ENCODE peak calls at places on chromosomes 1 and 21, in five cellular contexts. B is ovary, L is A549, V is HCT116, E is mesenchymal stem cell. I is an unnamed sample. For H3K4me1, the result is how much of the 10 kb centered on the place peaks cover.

GRCh38 chr1:240802271-240802670 is 190.3 kb upstream of the GREM2 start:
- DNase-seq in B (no peak), L (no peak), V (no peak), E (no peak), I (no peak)

GRCh38 chr1:164440222-164440621 is 118.8 kb upstream of the PBX1 start:
- DNase-seq in B (peak), L (peak), V (no peak), E (peak), I (no peak)

GRCh38 chr1:77370588-77371306 is 88.9 kb downstream of the AK5 start:
- DNase-seq in B (no peak), L (no peak), V (no peak), E (peak), I (no peak)

GRCh38 chr1:186843931-186844330 is 15.2 kb downstream of the PLA2G4A start:
- DNase-seq in B (no peak), L (no peak), V (no peak), E (no peak), I (no peak)

GRCh38 chr1:53293123-53293522 is 34.7 kb downstream of the LRP8 start:
- DNase-seq in B (no peak), L (no peak), V (no peak), E (no peak), I (no peak)

GRCh38 chr1:66945316-66945715 is 20.5 kb downstream of the MIER1 start:
- DNase-seq in B (no peak), L (no peak), V (no peak), E (no peak), I (no peak)

GRCh38 chr1:8025671-8026144 is 401 bp downstream of the ERRFI1 start:
- DNase-seq in B (no peak), L (no peak), V (no peak), E (no peak), I (no peak)

GRCh38 chr1:232493869-232494268 is 136.1 kb downstream of the SIPA1L2 start:
- DNase-seq in B (no peak), L (no peak), V (no peak), E (no peak), I (no peak)

GRCh38 chr1:229344139-229344538 is 1.3 kb upstream of the CCSAP start:
- DNase-seq in B (no peak), L (no peak), V (no peak), E (no peak), I (no peak)

GRCh38 chr1:84582802-84583587 is 8.8 kb upstream of the CTBS start:
- DNase-seq in B (no peak), L (no peak), V (no peak), E (peak), I (no peak)

GRCh38 chr1:21139601-21140000 is 37.1 kb downstream of the EIF4G3 start:
- DNase-seq in B (peak), L (no peak), V (no peak), E (peak), I (no peak)

GRCh38 chr1:63326106-63326472 is 3.7 kb downstream of the FOXD3 start:
- DNase-seq in B (no peak), L (no peak), V (no peak), E (no peak), I (no peak)

GRCh38 chr21:42466700-42467612 is 29.1 kb downstream of the RSPH1 start:
- DNase-seq in B (no peak), L (peak), V (peak), E (peak), I (no peak)

GRCh38 chr21:41373253-41373652 is 11.4 kb downstream of the MX2 start:
- DNase-seq in B (no peak), L (no peak), V (no peak), E (no peak), I (no peak)

GRCh38 chr1:64624446-64624766 is 120.5 kb upstream of the RAVER2 start:
- DNase-seq in B (peak), L (no peak), V (no peak), E (peak), I (no peak)

GRCh38 chr1:112704908-112705627 is 1.9 kb downstream of the RHOC start:
- DNase-seq in B (peak), L (peak), V (peak), E (peak), I (peak)

GRCh38 chr21:38769253-38769780 is 36.4 kb upstream of the ETS2 start:
- DNase-seq in B (no peak), L (peak), V (no peak), E (peak), I (no peak)

GRCh38 chr1:229027622-229028182 is 243.2 kb upstream of the RAB4A start:
- DNase-seq in B (peak), L (no peak), V (no peak), E (peak), I (peak)

GRCh38 chr1:246782120-246782900 is 58.1 kb downstream of the SCCPDH start:
- DNase-seq in B (peak), L (no peak), V (no peak), E (peak), I (no peak)

GRCh38 chr1:150008699-150009098 is 1.8 kb downstream of the OTUD7B start:
- DNase-seq in B (no peak), L (no peak), V (no peak), E (no peak), I (no peak)

GRCh38 chr21:38679531-38679930 is 126.2 kb upstream of the ETS2 start:
- DNase-seq in B (no peak), L (no peak), V (no peak), E (peak), I (no peak)

GRCh38 chr1:182888736-182889531 is 49.8 kb downstream of the DHX9 start:
- DNase-seq in B (no peak), L (no peak), V (no peak), E (peak), I (no peak)

GRCh38 chr1:211133393-211133840 is 531 bp downstream of the KCNH1 start:
- DNase-seq in B (no peak), L (no peak), V (no peak), E (peak), I (peak)

GRCh38 chr1:231973840-231974239 is 347.2 kb downstream of the DISC1 start:
- DNase-seq in B (no peak), L (no peak), V (no peak), E (peak), I (no peak)

GRCh38 chr1:204959836-204960235 is 83.2 kb upstream of the CNTN2 start:
- DNase-seq in B (no peak), L (no peak), V (no peak), E (no peak), I (no peak)

GRCh38 chr1:68269637-68270430 is 37.5 kb upstream of the WLS start:
- DNase-seq in B (no peak), L (peak), V (peak), E (peak), I (no peak)

GRCh38 chr1:193663965-193664364 is 477.6 kb upstream of the B3GALT2 start:
- DNase-seq in B (no peak), L (no peak), V (no peak), E (no peak), I (no peak)

GRCh38 chr1:46532498-46533178 is 18.8 kb downstream of the KNCN start:
- DNase-seq in B (peak), L (peak), V (no peak), E (peak), I (peak)

GRCh38 chr1:214439352-214440119 is 111.9 kb downstream of the PTPN14 start:
- DNase-seq in B (peak), L (peak), V (peak), E (peak), I (no peak)

GRCh38 chr1:93814059-93814794 is 64.8 kb downstream of the DNTTIP2 start:
- DNase-seq in B (peak), L (peak), V (peak), E (peak), I (peak)

GRCh38 chr1:6859415-6860343 is 74.4 kb downstream of the CAMTA1 start:
- DNase-seq in B (no peak), L (peak), V (peak), E (peak), I (peak)

GRCh38 chr1:51569284-51570062 is 47.4 kb upstream of the OSBPL9 start:
- DNase-seq in B (no peak), L (peak), V (peak), E (peak), I (peak)

GRCh38 chr1:204327359-204327758 is 32.4 kb downstream of the PLEKHA6 start:
- DNase-seq in B (no peak), L (no peak), V (no peak), E (no peak), I (no peak)

GRCh38 chr1:208101661-208102431 is 142.3 kb downstream of the PLXNA2 start:
- DNase-seq in B (peak), L (no peak), V (no peak), E (no peak), I (no peak)

GRCh38 chr1:39609618-39610331 is 29.7 kb downstream of the HEYL start:
- DNase-seq in B (peak), L (peak), V (peak), E (peak), I (peak)

GRCh38 chr1:84907095-84907827 is 14.3 kb upstream of the LPAR3 start:
- DNase-seq in B (no peak), L (no peak), V (no peak), E (peak), I (no peak)

GRCh38 chr1:50369830-50370229 is 53.4 kb downstream of the DMRTA2 start:
- DNase-seq in B (no peak), L (peak), V (no peak), E (no peak), I (no peak)

GRCh38 chr1:32361674-32362473 is 411 bp downstream of the FAM229A start:
- DNase-seq in B (peak), L (no peak), V (no peak), E (peak), I (peak)

GRCh38 chr1:169466259-169467230 is 19.2 kb downstream of the SLC19A2 start:
- DNase-seq in B (no peak), L (peak), V (peak), E (peak), I (no peak)

GRCh38 chr1:203271018-203271743 is 34.1 kb upstream of the BTG2 start:
- DNase-seq in B (peak), L (peak), V (peak), E (peak), I (no peak)

DNA sequence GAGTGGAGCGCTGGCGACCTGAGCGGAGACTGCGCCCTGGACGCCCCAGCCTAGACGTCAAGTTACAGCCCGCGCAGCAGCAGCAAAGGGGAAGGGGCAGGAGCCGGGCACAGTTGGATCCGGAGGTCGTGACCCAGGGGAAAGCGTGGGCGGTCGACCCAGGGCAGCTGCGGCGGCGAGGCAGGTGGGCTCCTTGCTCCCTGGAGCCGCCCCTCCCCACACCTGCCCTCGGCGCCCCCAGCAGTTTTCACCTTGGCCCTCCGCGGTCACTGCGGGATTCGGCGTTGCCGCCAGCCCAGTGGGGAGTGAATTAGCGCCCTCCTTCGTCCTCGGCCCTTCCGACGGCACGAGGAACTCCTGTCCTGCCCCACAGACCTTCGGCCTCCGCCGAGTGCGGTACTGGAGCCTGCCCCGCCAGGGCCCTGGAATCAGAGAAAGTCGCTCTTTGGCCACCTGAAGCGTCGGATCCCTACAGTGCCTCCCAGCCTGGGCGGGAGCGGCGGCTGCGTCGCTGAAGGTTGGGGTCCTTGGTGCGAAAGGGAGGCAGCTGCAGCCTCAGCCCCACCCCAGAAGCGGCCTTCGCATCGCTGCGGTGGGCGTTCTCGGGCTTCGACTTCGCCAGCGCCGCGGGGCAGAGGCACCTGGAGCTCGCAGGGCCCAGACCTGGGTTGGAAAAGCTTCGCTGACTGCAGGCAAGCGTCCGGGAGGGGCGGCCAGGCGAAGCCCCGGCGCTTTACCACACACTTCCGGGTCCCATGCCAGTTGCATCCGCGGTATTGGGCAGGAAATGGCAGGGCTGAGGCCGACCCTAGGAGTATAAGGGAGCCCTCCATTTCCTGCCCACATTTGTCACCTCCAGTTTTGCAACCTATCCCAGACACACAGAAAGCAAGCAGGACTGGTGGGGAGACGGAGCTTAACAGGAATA is 4.2 kb downstream of the TFAP2E start:
- DNase-seq in B (no peak), L (no peak), V (no peak), E (peak), I (no peak)
- H3K4me1 ChIP-seq in B (under half), L (under half), V (under half), E (under half), I (under half)

DNA sequence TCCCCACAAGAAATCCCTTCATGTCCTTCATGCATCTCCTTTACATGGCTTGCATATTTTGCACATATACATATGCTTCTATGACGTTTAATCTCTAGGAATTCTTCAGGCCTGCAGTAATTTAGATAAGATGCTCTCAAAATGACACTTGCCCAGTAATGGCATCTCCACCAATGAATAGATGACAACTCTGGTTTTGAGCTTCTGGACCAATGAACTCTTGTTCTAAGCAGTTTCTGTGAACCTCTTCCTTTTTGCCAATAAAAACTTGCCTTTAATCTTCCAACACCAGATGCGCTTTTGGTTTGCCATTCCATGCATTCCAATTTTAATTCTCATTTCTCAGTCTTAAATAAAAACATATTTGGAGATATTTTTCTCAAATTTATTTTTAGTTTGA is 189.8 kb upstream of the OLFM3 start:
- DNase-seq in B (no peak), L (no peak), V (no peak), E (no peak), I (no peak)
- H3K4me1 ChIP-seq in B (under half), L (under half), V (under half), E (under half), I (under half)

GRCh38 chr1:185316163-185317033 is 645 bp downstream of the IVNS1ABP start:
- DNase-seq in B (peak), L (peak), V (peak), E (peak), I (peak)
- H3K4me1 ChIP-seq in B (under half), L (half or more), V (under half), E (under half), I (under half)

DNA sequence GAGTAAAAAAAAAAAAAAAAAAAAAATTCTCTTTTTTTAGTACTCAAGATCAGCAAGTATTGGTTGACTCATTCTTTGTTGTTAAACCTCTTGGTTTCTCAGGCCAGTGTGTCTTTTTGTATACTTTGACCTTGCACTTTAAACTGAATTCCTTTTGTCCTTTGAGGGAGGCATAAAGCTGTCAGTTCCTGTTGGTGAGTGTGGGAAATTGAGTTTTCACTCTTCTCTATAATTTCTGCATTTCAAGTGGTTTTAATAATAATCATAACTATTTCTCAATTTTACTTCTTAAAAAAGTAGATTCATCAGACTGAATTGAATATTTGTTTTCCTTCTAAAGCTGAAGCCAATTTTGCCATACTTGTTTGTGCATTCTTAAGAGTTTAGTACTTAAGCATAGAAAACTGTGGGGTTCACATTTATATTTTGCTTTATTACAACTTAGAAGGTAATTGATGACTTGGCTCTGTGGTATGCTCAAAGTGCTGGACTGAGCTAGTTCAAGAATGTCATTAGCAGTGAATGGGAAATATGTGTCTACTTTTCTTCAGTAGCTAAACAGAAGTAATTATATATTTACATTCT is 43.4 kb downstream of the ITSN1 start:
- DNase-seq in B (no peak), L (no peak), V (no peak), E (peak), I (peak)
- H3K4me1 ChIP-seq in B (under half), L (half or more), V (half or more), E (under half), I (under half)

GRCh38 chr1:9689971-9690381 is 38.4 kb downstream of the PIK3CD start:
- DNase-seq in B (peak), L (no peak), V (no peak), E (peak), I (no peak)

GRCh38 chr1:9688599-9688998 is 37.1 kb downstream of the PIK3CD start:
- DNase-seq in B (no peak), L (no peak), V (no peak), E (no peak), I (no peak)

GRCh38 chr1:9687876-9688582 is 36.5 kb downstream of the PIK3CD start:
- DNase-seq in B (peak), L (no peak), V (no peak), E (peak), I (no peak)

GRCh38 chr1:9690440-9691107 is 39.0 kb downstream of the PIK3CD start:
- DNase-seq in B (no peak), L (no peak), V (no peak), E (no peak), I (no peak)

GRCh38 chr1:9689011-9689706 is 37.6 kb downstream of the PIK3CD start:
- DNase-seq in B (peak), L (peak), V (peak), E (peak), I (no peak)
- H3K4me1 ChIP-seq in B (under half), L (under half), V (under half), E (under half), I (under half)

DNA sequence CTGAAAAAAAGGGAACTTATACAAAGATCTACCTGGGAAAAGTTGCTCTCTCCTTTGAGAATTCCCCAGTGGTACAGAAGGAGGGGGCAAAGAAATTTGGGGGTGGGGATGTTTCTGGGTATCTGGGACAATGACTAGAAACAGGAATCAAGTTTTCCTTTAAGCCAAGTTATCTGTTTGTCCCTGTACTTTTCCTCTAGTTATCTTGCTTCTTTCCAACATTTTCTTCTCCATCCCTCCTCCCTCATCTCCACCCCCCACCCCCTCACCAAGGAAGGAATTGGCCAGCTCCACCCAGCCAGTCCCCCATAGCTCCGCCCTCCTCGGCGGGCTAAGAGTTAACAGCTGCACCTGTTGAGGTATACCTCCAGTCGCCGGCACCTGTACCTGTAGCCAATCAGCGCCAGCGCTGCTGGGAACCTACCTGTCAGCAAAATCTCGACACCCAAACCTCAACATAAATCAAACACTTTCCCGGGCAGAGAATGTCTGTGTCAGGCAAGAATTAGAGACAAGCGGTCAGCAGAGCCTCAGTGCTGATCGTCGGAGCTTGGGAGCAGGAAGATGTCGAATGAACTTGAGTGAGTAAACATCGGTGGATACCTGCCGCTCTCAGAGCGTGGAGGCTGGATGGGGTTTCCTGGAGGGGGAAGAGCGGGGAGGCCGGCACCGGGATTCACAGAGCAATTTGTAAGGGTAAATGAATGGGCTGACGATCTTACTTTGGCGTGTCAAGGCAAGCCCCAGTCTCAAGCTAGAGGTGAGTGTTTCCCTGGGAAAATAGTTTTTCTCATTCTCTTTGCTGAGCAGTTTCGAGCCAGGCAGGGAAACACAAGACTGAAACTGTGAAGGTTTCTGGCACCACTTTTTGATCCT is at the start of gene GRHL3:
- DNase-seq in B (no peak), L (no peak), V (peak), E (peak), I (no peak)
- H3K4me1 ChIP-seq in B (under half), L (under half), V (half or more), E (under half), I (under half)

DNA sequence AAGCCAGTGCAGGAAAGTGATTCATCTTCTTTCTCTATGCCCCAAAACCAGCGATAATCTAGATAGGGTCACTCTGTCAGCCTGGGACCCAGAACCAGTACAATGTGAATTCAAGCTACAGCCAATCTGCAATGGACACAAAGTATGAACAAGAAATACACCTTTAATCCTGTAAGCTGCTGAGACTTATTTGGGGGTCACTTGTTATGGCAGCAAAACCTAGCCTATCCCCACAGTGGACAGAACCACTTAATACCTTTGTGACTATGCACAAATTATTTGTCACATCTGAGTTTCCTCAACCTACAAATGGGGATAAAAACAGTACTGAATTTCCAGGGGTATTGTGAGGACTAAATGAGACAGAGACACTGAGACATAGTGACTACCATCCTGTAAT is 50.0 kb downstream of the TMCO4 start:
- DNase-seq in B (no peak), L (no peak), V (no peak), E (no peak), I (no peak)
- H3K4me1 ChIP-seq in B (under half), L (under half), V (under half), E (under half), I (under half)